ENCODE peak calls at places on chromosomes 7 and 10, in eight cellular contexts. Z is WERI-Rb-1, H is bronchial epithelial cell, K is left ventricle myocardium inferior, G is glutamatergic neuron, I is WTC11, V is breast epithelium, E is transverse colon. W is an unnamed sample.

GRCh38 chr10:110407301-110408170 is 90.2 kb upstream of the DUSP5 start:
- DNase-seq in Z (no peak), H (peak), K (no peak), G (no peak), I (no peak), V (no peak), E (no peak), W (no peak)

GRCh38 chr7:113796557-113796956 is 122.3 kb downstream of the PPP1R3A start:
- DNase-seq in Z (no peak), H (peak), K (no peak), G (no peak), I (no peak), V (no peak), E (no peak), W (no peak)

GRCh38 chr10:59741583-59741982 is 11.7 kb downstream of the MRLN start:
- DNase-seq in Z (no peak), H (no peak), K (no peak), G (no peak), I (no peak), V (no peak), E (no peak), W (no peak)

GRCh38 chr7:158684329-158684728 is 20.3 kb downstream of the NCAPG2 start:
- DNase-seq in Z (no peak), H (no peak), K (no peak), G (no peak), I (no peak), V (no peak), E (no peak), W (no peak)

GRCh38 chr7:142815099-142815498 is 39.8 kb upstream of the EPHB6 start:
- DNase-seq in Z (peak), H (no peak), K (no peak), G (no peak), I (no peak), V (no peak), E (no peak), W (no peak)

GRCh38 chr10:70300908-70301597 is 17.2 kb upstream of the NPFFR1 start:
- DNase-seq in Z (no peak), H (no peak), K (no peak), G (no peak), I (no peak), V (no peak), E (no peak), W (no peak)

GRCh38 chr10:69056536-69057260 is 31.2 kb upstream of the SRGN start:
- DNase-seq in Z (no peak), H (no peak), K (no peak), G (no peak), I (no peak), V (no peak), E (no peak), W (no peak)

GRCh38 chr7:35729061-35729783 is 34.3 kb upstream of the HERPUD2 start:
- DNase-seq in Z (no peak), H (no peak), K (no peak), G (no peak), I (no peak), V (no peak), E (peak), W (no peak)

GRCh38 chr7:41969713-41970112 is 266.8 kb upstream of the INHBA start:
- DNase-seq in Z (no peak), H (no peak), K (no peak), G (no peak), I (no peak), V (no peak), E (no peak), W (no peak)

GRCh38 chr10:32377458-32378370 is 30.8 kb upstream of the EPC1 start:
- DNase-seq in Z (no peak), H (peak), K (no peak), G (no peak), I (no peak), V (no peak), E (peak), W (no peak)

GRCh38 chr10:70348228-70348850 is 34.1 kb downstream of the LRRC20 start:
- DNase-seq in Z (peak), H (peak), K (no peak), G (peak), I (peak), V (no peak), E (no peak), W (no peak)

GRCh38 chr10:88411772-88412349 is 171.3 kb downstream of the RNLS start:
- DNase-seq in Z (no peak), H (peak), K (no peak), G (no peak), I (no peak), V (no peak), E (no peak), W (no peak)

GRCh38 chr10:81018898-81019890 is 481.5 kb downstream of the SH2D4B start:
- DNase-seq in Z (peak), H (peak), K (no peak), G (peak), I (peak), V (no peak), E (no peak), W (peak)

GRCh38 chr10:77432398-77432797 is 205.2 kb downstream of the KCNMA1 start:
- DNase-seq in Z (no peak), H (no peak), K (no peak), G (no peak), I (no peak), V (no peak), E (no peak), W (no peak)

GRCh38 chr10:77430530-77430929 is 207.1 kb downstream of the KCNMA1 start:
- DNase-seq in Z (peak), H (no peak), K (no peak), G (no peak), I (no peak), V (no peak), E (no peak), W (no peak)

GRCh38 chr10:77431980-77432379 is 205.6 kb downstream of the KCNMA1 start:
- DNase-seq in Z (no peak), H (no peak), K (no peak), G (no peak), I (no peak), V (no peak), E (no peak), W (no peak)

GRCh38 chr10:77431209-77431611 is 206.4 kb downstream of the KCNMA1 start:
- DNase-seq in Z (peak), H (no peak), K (no peak), G (no peak), I (peak), V (no peak), E (no peak), W (no peak)

GRCh38 chr10:77428776-77429395 is 208.7 kb downstream of the KCNMA1 start:
- DNase-seq in Z (peak), H (peak), K (no peak), G (peak), I (peak), V (no peak), E (peak), W (peak)
- TF ChIP-seq CTCF in Z (peak), H (peak), K (peak), G (peak), I (peak), V (peak), E (peak), W (peak)

DNA sequence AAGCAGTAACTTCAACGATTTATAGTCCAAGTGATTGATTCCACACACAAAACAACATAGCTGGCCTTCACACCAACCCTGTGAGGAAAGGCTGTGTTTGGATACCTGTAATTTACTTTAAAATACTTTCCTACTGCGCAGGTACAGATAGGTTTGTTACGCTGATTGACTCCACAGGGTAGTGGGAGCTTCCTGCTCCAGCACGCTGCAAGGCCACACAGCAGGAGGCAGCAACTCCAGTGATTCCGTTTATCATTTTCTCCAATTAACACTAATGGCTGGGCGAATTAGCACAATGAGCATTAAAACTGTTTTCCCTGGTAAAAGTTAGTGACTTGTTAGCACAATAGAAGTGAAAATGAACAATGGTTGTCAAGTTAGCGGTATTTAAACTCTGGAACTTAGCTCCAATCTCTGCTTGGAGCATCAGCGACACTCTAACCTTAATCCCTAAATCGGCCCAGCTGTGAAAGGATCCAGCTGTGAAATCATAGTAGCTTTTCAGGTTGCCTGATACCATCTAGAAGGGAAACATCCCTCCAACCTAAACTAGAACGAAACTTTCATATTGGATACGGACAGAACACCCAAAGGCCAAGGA is 945 bp downstream of the DCLRE1C start:
- DNase-seq in Z (no peak), H (peak), K (no peak), G (no peak), I (peak), V (no peak), E (no peak), W (no peak)
- TF ChIP-seq CTCF in Z (no peak), H (peak), K (no peak), G (no peak), I (no peak), V (no peak), E (no peak), W (no peak)

GRCh38 chr10:44923611-44924010 is 12.5 kb downstream of the TMEM72 start:
- DNase-seq in Z (no peak), H (no peak), K (no peak), G (no peak), I (no peak), V (no peak), E (no peak), W (no peak)

GRCh38 chr10:44925811-44926760 is 14.9 kb downstream of the TMEM72 start:
- DNase-seq in Z (no peak), H (no peak), K (no peak), G (no peak), I (no peak), V (no peak), E (no peak), W (no peak)

GRCh38 chr10:44924261-44925040 is 13.3 kb downstream of the TMEM72 start:
- DNase-seq in Z (no peak), H (no peak), K (no peak), G (no peak), I (no peak), V (no peak), E (no peak), W (no peak)

GRCh38 chr10:44926771-44927751 is 15.9 kb downstream of the TMEM72 start:
- DNase-seq in Z (no peak), H (peak), K (no peak), G (no peak), I (no peak), V (no peak), E (no peak), W (no peak)

GRCh38 chr10:44925224-44925623 is 14.1 kb downstream of the TMEM72 start:
- DNase-seq in Z (peak), H (no peak), K (no peak), G (peak), I (peak), V (no peak), E (no peak), W (peak)
- TF ChIP-seq CTCF in Z (peak), H (no peak), K (peak), G (peak), I (peak), V (no peak), E (peak), W (peak)

DNA sequence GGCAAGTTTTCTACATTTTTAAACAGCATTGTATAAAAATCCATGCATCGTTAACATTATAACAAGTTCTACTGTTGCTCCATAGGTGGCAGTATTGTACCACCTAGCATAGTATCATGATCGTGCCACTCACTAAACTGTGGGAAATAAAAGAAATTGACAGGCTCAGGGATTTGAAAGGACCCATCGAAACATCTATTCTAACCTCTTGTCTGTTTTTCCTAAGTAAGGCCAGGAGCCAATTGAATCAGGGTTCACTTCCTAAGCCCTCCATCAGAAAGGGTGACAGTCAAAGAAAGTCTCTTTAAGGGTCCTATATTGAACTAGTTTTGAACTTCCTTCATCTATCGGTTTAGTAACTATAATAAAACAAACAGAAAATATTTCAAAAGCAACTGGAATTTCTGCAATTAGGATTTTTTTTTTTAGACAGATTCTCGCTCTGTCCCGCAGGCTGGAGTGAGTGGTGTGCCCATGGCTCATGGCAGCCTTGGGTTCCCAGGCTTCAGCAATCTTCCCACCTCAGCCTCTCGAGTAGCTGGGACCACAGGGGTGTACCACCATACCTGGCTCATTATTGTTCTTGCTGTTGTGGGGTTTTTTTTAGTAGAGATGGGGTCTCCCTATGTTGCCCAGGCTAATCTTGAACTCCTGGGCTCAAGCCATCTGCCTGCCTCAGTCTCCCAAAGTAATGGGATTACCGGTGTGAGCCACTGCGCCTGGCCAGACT is 9.4 kb downstream of the HACD1 start:
- DNase-seq in Z (no peak), H (peak), K (no peak), G (no peak), I (no peak), V (no peak), E (no peak), W (no peak)
- TF ChIP-seq CTCF in Z (peak), H (peak), K (peak), G (peak), I (peak), V (peak), E (peak), W (peak)

GRCh38 chr10:3949741-3950140 is 164.7 kb upstream of the KLF6 start:
- DNase-seq in Z (no peak), H (no peak), K (no peak), G (no peak), I (peak), V (no peak), E (no peak), W (no peak)
- TF ChIP-seq CTCF in Z (no peak), H (no peak), K (no peak), G (no peak), I (no peak), V (no peak), E (no peak), W (no peak)

DNA sequence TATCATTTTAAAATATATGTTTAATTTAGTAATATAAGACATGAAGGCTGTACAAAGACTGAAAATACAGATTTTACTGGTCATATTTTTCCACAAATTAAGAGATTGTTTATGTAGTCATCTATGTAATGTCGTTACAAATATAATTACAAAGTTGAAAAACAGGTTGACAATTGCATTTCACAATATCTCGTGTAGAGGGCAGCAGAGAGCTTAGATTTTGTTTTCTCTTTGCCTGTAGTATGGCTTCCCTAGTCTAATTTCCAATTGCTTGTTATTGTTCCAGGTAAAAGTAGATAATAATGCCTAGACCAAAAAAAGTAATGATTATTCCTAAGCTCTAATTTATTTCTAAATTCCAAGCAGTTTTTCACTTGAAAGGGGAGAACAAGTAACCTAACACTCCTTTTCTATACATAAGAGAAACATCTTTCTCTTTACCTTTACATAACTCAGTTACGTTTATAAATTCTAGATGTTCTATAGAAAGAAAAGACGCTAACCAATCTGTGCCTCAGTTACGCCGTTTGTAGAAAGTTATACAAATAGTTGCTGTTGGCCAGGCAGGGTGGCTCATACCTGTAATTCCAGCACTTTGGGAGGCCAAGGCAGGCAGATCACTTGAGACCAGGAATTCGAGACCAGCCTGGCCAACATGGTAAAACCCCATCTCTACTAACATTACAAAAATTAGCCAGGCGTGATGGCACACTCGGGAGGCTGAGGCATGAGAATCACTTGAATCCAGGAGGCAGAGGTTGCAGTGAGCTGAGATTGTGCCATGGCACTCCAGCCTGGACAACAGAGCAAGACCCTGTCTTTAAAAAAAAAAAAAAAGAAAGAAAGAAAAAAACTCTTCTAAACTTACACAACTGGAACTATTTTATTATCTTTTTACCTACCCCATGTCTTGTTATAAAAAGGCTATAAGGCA is 30.0 kb downstream of the NET1 start:
- DNase-seq in Z (no peak), H (peak), K (no peak), G (no peak), I (no peak), V (no peak), E (no peak), W (peak)
- TF ChIP-seq CTCF in Z (peak), H (peak), K (peak), G (peak), I (peak), V (peak), E (peak), W (peak)

GRCh38 chr10:128050117-128050516 is 76.1 kb downstream of the MKI67 start:
- DNase-seq in Z (no peak), H (no peak), K (no peak), G (no peak), I (no peak), V (peak), E (no peak), W (no peak)
- TF ChIP-seq CTCF in Z (no peak), H (no peak), K (no peak), G (no peak), I (no peak), V (no peak), E (no peak), W (no peak)

DNA sequence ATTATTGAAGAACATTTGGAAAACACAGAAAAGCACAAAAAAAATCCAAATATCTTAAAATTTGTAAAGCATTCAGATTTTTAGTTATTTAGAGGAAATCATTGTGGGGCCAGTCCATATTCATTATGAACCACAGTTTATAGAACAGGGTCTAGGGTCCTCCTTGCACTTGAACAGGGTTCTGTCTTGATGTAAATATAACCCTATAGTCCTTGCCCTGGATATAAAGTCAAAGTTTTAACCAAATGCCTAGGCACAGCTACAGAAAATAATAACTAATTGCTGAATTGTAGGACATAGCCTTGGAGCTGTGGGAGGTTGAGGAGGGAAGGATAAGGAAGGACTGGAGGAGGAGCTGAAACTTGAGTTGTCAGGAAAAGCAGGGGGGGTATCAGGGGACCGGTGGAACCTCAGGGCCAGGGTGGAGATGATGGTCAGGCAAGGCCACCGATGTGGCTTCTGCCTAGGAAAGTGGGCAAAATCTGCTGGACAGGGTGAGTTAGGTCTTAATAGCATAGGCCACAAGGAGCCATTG is 25.7 kb downstream of the CASP7 start:
- DNase-seq in Z (no peak), H (no peak), K (no peak), G (no peak), I (no peak), V (no peak), E (no peak), W (no peak)
- TF ChIP-seq CTCF in Z (no peak), H (no peak), K (no peak), G (no peak), I (no peak), V (no peak), E (peak), W (no peak)

DNA sequence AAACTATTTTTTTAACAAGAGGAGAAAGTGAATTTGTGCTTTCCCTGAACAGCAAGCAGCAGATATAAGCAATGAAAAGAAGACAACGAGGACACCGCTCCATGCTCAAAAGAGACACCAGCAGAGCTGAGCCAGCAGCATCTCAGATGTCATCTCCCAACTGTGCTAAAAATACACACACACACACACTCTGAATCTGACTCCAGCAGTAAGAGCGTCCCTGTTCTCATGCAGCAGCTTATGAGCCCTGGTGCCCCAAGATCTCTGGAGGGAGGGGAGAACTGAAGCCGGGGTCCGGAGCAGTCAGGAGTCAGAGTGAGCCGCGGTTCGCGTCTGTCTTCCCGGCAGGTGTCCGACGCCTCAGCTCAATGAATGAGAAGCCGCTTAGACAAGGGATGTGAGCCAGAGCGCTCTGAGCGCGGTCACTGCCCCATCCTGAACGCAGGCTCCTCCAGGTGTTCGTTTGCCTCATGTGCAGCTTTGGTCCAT is 49.2 kb downstream of the SVIL start:
- DNase-seq in Z (peak), H (no peak), K (no peak), G (peak), I (peak), V (no peak), E (no peak), W (no peak)
- TF ChIP-seq CTCF in Z (no peak), H (no peak), K (no peak), G (no peak), I (no peak), V (no peak), E (no peak), W (no peak)

DNA sequence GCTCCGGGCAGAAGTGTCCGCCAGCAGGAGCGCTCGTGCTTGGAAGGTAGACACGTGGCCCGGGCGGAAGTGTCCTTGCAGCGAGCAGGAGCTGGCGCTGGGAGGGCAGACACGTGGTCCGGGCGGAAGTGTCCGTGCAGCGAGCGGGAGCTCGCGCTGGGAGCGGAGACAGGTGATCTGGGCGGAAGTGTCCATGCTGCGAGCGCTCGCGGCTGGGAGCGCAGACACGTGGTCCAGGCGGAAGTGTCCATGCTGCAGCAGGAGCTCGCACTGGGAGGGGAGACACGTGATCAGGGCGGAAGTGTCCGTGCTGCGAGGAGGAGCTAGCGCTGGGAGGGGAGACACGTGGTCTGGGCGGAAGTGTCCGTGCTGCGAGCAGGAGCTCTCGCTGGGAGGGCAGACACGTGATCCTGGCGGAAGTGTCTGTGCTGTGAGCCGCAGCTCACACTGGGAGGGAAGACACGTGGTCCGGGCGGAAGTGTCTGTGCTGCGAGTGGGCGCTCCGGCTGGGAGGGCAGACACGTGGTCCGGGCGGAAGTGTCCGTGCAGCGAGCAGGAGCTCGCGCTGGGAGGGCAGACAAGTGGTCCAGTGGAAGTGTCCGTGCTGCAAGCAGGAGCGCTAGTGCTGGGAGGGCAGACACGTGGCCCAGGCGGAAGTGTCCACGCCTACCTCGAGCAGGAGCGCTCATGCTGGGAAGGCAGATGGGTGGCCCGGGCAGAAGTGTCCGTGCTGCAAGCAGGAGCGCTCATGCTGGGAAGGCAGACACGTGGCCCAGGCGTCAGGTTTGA is 41.1 kb upstream of the PRKAR1B start:
- DNase-seq in Z (no peak), H (no peak), K (no peak), G (no peak), I (no peak), V (peak), E (no peak), W (no peak)
- TF ChIP-seq CTCF in Z (no peak), H (no peak), K (no peak), G (no peak), I (no peak), V (no peak), E (no peak), W (no peak)

W was measured in neural crest cell.